ENCODE peak calls at places on chromosomes 3 and 15, in five cellular contexts. One of them, this sample, is unnamed.

GRCh38 chr3:129936757-129937156 is 37.8 kb upstream of the TRH start:
- DNase-seq in tibial artery: no peak
- DNase-seq in AG10803: peak; percentile 81
- DNase-seq in right atrium auricular region: peak; percentile 61
- DNase-seq in cardiac muscle cell: no peak
- DNase-seq in this sample: no peak

GRCh38 chr3:7630925-7631324 is 770.0 kb downstream of the GRM7 start:
- DNase-seq in tibial artery: no peak
- DNase-seq in right atrium auricular region: no peak
- DNase-seq in cardiac muscle cell: peak; percentile 7
- DNase-seq in AG10803: no peak
- DNase-seq in this sample: no peak

GRCh38 chr3:195758721-195759353 is 38.1 kb downstream of the MUC20 start:
- DNase-seq in cardiac muscle cell: no peak
- DNase-seq in AG10803: no peak
- DNase-seq in right atrium auricular region: no peak
- DNase-seq in tibial artery: no peak
- DNase-seq in this sample: peak; percentile 5

GRCh38 chr3:157782236-157782635 is 279.0 kb upstream of the VEPH1 start:
- DNase-seq in AG10803: no peak
- DNase-seq in right atrium auricular region: no peak
- DNase-seq in tibial artery: no peak
- DNase-seq in cardiac muscle cell: no peak
- DNase-seq in this sample: no peak

GRCh38 chr3:44419923-44420650 is 57.4 kb downstream of the ZNF445 start:
- DNase-seq in cardiac muscle cell: no peak
- DNase-seq in right atrium auricular region: no peak
- DNase-seq in AG10803: no peak
- DNase-seq in tibial artery: no peak
- DNase-seq in this sample: no peak

GRCh38 chr3:128166971-128167453 is 13.7 kb downstream of the EEFSEC start:
- DNase-seq in AG10803: no peak
- DNase-seq in cardiac muscle cell: no peak
- DNase-seq in tibial artery: no peak
- DNase-seq in right atrium auricular region: no peak
- DNase-seq in this sample: no peak

GRCh38 chr3:100526613-100527346 is 34.4 kb downstream of the TMEM45A start:
- DNase-seq in AG10803: no peak
- DNase-seq in cardiac muscle cell: no peak
- DNase-seq in right atrium auricular region: no peak
- DNase-seq in tibial artery: no peak
- DNase-seq in this sample: no peak

GRCh38 chr3:151371531-151371930 is 13.0 kb downstream of the P2RY12 start:
- DNase-seq in AG10803: peak; percentile 61
- DNase-seq in right atrium auricular region: no peak
- DNase-seq in tibial artery: no peak
- DNase-seq in cardiac muscle cell: no peak
- DNase-seq in this sample: no peak

GRCh38 chr3:194689493-194689901 is 3.8 kb downstream of the FAM43A start:
- DNase-seq in tibial artery: no peak
- DNase-seq in cardiac muscle cell: no peak
- DNase-seq in AG10803: peak; percentile 85
- DNase-seq in right atrium auricular region: no peak
- DNase-seq in this sample: no peak

GRCh38 chr15:68552773-68553172 is 26.0 kb upstream of the CORO2B start:
- DNase-seq in AG10803: peak; percentile 48
- DNase-seq in tibial artery: no peak
- DNase-seq in cardiac muscle cell: no peak
- DNase-seq in right atrium auricular region: peak; percentile 48
- DNase-seq in this sample: no peak

GRCh38 chr3:21839592-21839991 is 88.6 kb upstream of the ZNF385D start:
- DNase-seq in tibial artery: no peak
- DNase-seq in AG10803: peak; percentile 90
- DNase-seq in right atrium auricular region: no peak
- DNase-seq in cardiac muscle cell: peak; percentile 87
- DNase-seq in this sample: no peak

GRCh38 chr3:12501360-12502020 is 17.2 kb downstream of the TSEN2 start:
- DNase-seq in AG10803: peak; percentile 89
- DNase-seq in right atrium auricular region: no peak
- DNase-seq in cardiac muscle cell: peak; percentile 50
- DNase-seq in tibial artery: no peak
- DNase-seq in this sample: no peak

GRCh38 chr15:101207867-101208288 is 44.0 kb downstream of the CHSY1 start:
- DNase-seq in cardiac muscle cell: no peak
- DNase-seq in tibial artery: peak; percentile 74
- DNase-seq in right atrium auricular region: peak; percentile 85
- DNase-seq in AG10803: peak; percentile 80
- DNase-seq in this sample: no peak

GRCh38 chr3:190345027-190345821 is 23.0 kb upstream of the CLDN1 start:
- DNase-seq in AG10803: peak; percentile 93
- DNase-seq in cardiac muscle cell: peak; percentile 7
- DNase-seq in tibial artery: no peak
- DNase-seq in right atrium auricular region: no peak
- DNase-seq in this sample: no peak

GRCh38 chr3:104546301-104546700 is 820.4 kb upstream of the ALCAM start:
- DNase-seq in right atrium auricular region: no peak
- DNase-seq in tibial artery: no peak
- DNase-seq in AG10803: no peak
- DNase-seq in cardiac muscle cell: no peak
- DNase-seq in this sample: no peak

GRCh38 chr3:44427683-44428082 is 49.8 kb downstream of the ZNF445 start:
- DNase-seq in cardiac muscle cell: no peak
- DNase-seq in tibial artery: no peak
- DNase-seq in right atrium auricular region: no peak
- DNase-seq in AG10803: no peak
- DNase-seq in this sample: no peak

GRCh38 chr3:98188553-98188952 is 22.1 kb downstream of the OR5H15 start:
- DNase-seq in tibial artery: no peak
- DNase-seq in cardiac muscle cell: peak; percentile 1
- DNase-seq in AG10803: no peak
- DNase-seq in right atrium auricular region: no peak
- DNase-seq in this sample: no peak

GRCh38 chr15:97410907-97411575 is 549.5 kb upstream of the ARRDC4 start:
- DNase-seq in tibial artery: no peak
- DNase-seq in AG10803: no peak
- DNase-seq in cardiac muscle cell: no peak
- DNase-seq in right atrium auricular region: no peak
- DNase-seq in this sample: no peak

DNA sequence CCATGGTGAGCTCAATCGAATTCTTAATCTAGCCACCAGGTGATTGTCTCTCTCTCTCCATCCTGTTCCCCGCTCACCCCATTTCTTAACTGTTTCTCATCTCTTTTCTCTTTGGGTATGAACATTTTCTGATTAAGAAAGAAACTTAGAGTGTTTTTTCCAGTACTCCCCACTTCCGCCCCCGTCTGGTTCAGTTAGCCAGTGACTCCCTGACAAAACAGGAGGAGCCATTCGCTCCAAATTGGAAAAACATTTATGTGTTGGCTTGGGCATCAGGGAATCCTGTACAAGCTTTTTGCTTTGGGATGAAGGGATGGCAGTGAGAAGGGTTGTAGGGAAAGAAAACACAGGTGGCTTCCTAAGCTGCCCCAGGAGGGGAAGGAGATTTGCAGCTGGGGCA is 47.0 kb downstream of the BOC start:
- DNase-seq in AG10803: peak; percentile 50
- DNase-seq in cardiac muscle cell: no peak
- DNase-seq in right atrium auricular region: no peak
- DNase-seq in tibial artery: no peak
- DNase-seq in this sample: no peak
- TF ChIP-seq CTCF in AG10803: peak; percentile 56
- TF ChIP-seq CTCF in cardiac muscle cell: no peak
- TF ChIP-seq CTCF in right atrium auricular region: no peak
- TF ChIP-seq CTCF in tibial artery: no peak
- TF ChIP-seq CTCF in this sample: no peak

GRCh38 chr15:40917585-40917984 is 11.6 kb upstream of the DLL4 start:
- DNase-seq in tibial artery: no peak
- DNase-seq in cardiac muscle cell: no peak
- DNase-seq in AG10803: no peak
- DNase-seq in right atrium auricular region: no peak
- DNase-seq in this sample: no peak
- TF ChIP-seq CTCF in tibial artery: no peak
- TF ChIP-seq CTCF in cardiac muscle cell: no peak
- TF ChIP-seq CTCF in AG10803: no peak
- TF ChIP-seq CTCF in right atrium auricular region: no peak
- TF ChIP-seq CTCF in this sample: no peak

GRCh38 chr3:159761826-159762225 is 226.8 kb upstream of the IL12A start:
- DNase-seq in cardiac muscle cell: no peak
- DNase-seq in right atrium auricular region: no peak
- DNase-seq in AG10803: no peak
- DNase-seq in tibial artery: no peak
- DNase-seq in this sample: no peak

GRCh38 chr3:159763466-159764210 is 225.0 kb upstream of the IL12A start:
- DNase-seq in right atrium auricular region: peak; percentile 67
- DNase-seq in cardiac muscle cell: peak; percentile 91
- DNase-seq in AG10803: peak; percentile 83
- DNase-seq in tibial artery: peak; percentile 60
- DNase-seq in this sample: peak; percentile 53

GRCh38 chr3:159761377-159761776 is 227.3 kb upstream of the IL12A start:
- DNase-seq in cardiac muscle cell: no peak
- DNase-seq in AG10803: peak; percentile 65
- DNase-seq in right atrium auricular region: no peak
- DNase-seq in tibial artery: peak; percentile 42
- DNase-seq in this sample: no peak

GRCh38 chr3:159762981-159763465 is 225.6 kb upstream of the IL12A start:
- DNase-seq in tibial artery: peak; percentile 80
- DNase-seq in right atrium auricular region: peak; percentile 82
- DNase-seq in cardiac muscle cell: peak; percentile 60
- DNase-seq in AG10803: peak; percentile 92
- DNase-seq in this sample: no peak

GRCh38 chr3:159762238-159762637 is 226.4 kb upstream of the IL12A start:
- DNase-seq in right atrium auricular region: no peak
- DNase-seq in cardiac muscle cell: no peak
- DNase-seq in tibial artery: no peak
- DNase-seq in AG10803: peak; percentile 83
- DNase-seq in this sample: no peak
- TF ChIP-seq CTCF in right atrium auricular region: no peak
- TF ChIP-seq CTCF in cardiac muscle cell: no peak
- TF ChIP-seq CTCF in tibial artery: no peak
- TF ChIP-seq CTCF in AG10803: no peak
- TF ChIP-seq CTCF in this sample: no peak

DNA sequence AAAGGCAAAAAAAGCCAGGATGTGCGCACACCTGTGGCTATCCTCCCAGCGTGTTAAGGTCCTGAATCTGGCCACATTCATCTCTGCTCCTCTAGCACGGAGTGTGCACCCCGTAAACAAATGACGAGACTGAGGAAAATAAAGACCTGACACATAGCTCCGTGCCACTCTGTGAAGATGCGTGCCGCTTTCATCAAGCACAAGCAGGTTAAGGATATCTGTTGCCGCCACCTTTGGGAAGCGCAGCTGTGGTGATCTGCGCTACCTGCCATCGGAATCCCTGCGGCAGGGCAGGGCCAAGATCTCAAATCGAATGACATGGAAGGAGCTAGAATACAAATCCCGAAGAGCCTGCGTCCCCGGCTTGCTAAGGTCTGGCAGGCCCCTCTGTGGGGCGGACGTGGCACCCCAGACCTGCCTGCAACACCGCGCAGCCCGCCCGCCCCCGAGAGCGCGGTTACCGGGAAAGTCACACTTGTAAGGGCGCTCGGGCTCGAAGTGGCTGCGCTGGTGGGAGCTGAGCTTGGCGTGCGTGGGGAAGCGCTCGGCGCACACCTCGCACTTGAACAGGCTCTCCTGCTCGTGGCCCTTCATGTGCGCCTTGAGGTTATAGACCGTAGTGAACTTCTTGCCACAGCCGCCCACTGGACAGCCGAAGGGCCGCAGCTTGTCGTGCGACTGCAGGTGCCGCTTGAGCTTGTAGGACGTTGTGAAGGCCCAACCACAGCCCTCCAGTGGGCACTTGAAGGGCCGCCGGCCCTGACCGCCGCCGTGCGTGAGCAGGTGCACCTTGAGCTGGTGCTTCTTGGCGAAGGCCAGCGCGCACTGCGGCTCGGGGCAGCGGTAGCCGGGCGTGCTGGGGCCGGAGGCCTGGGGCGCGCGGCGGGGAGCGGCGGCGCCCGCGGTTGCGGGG is 937 bp downstream of the ZXDC start:
- DNase-seq in cardiac muscle cell: peak; percentile 64
- DNase-seq in right atrium auricular region: peak; percentile 62
- DNase-seq in AG10803: peak; percentile 37
- DNase-seq in tibial artery: peak; percentile 40
- DNase-seq in this sample: no peak
- TF ChIP-seq CTCF in cardiac muscle cell: no peak
- TF ChIP-seq CTCF in right atrium auricular region: no peak
- TF ChIP-seq CTCF in AG10803: no peak
- TF ChIP-seq CTCF in tibial artery: peak; percentile 22
- TF ChIP-seq CTCF in this sample: no peak

This sample was measured in D721Med.